ENCODE peak calls at places on chromosomes 12 and 14, in eight cellular contexts. One of them, this sample, is unnamed. For H3K4me1, the result is how much of the 10 kb centered on the place peaks cover.

GRCh38 chr12:106291342-106291741 is 11.2 kb upstream of the TCP11L2 start:
- DNase-seq in lung: no peak
- DNase-seq in spleen: no peak
- DNase-seq in hepatocyte: no peak
- DNase-seq in A549: no peak
- DNase-seq in GM12878: no peak
- DNase-seq in colonic mucosa: no peak
- DNase-seq in K562: no peak
- DNase-seq in this sample: no peak

GRCh38 chr14:45359766-45360165 is 106.8 kb upstream of the MIS18BP1 start:
- DNase-seq in lung: no peak
- DNase-seq in spleen: no peak
- DNase-seq in hepatocyte: no peak
- DNase-seq in A549: no peak
- DNase-seq in GM12878: no peak
- DNase-seq in colonic mucosa: no peak
- DNase-seq in K562: no peak
- DNase-seq in this sample: no peak

GRCh38 chr12:57047981-57048380 is 1.9 kb downstream of the MYO1A start:
- DNase-seq in lung: no peak
- DNase-seq in spleen: no peak
- DNase-seq in hepatocyte: no peak
- DNase-seq in A549: no peak
- DNase-seq in GM12878: no peak
- DNase-seq in colonic mucosa: no peak
- DNase-seq in K562: no peak
- DNase-seq in this sample: no peak

GRCh38 chr12:43912851-43913250 is 77.0 kb downstream of the TMEM117 start:
- DNase-seq in lung: no peak
- DNase-seq in spleen: no peak
- DNase-seq in hepatocyte: no peak
- DNase-seq in A549: no peak
- DNase-seq in GM12878: no peak
- DNase-seq in colonic mucosa: no peak
- DNase-seq in K562: no peak
- DNase-seq in this sample: no peak

GRCh38 chr12:57147641-57147944 is 174 bp upstream of the LRP1-AS start:
- DNase-seq in lung: no peak
- DNase-seq in spleen: no peak
- DNase-seq in hepatocyte: peak
- DNase-seq in A549: no peak
- DNase-seq in GM12878: no peak
- DNase-seq in colonic mucosa: no peak
- DNase-seq in K562: no peak
- DNase-seq in this sample: peak

GRCh38 chr12:79662046-79662811 is 28.5 kb downstream of the PAWR start:
- DNase-seq in lung: no peak
- DNase-seq in spleen: no peak
- DNase-seq in hepatocyte: no peak
- DNase-seq in A549: peak
- DNase-seq in GM12878: no peak
- DNase-seq in colonic mucosa: no peak
- DNase-seq in K562: no peak
- DNase-seq in this sample: no peak

GRCh38 chr12:75177997-75178396 is 31.6 kb downstream of the KCNC2 start:
- DNase-seq in lung: no peak
- DNase-seq in spleen: no peak
- DNase-seq in hepatocyte: peak
- DNase-seq in A549: peak
- DNase-seq in GM12878: no peak
- DNase-seq in colonic mucosa: no peak
- DNase-seq in K562: no peak
- DNase-seq in this sample: no peak

GRCh38 chr12:26434299-26434915 is 239.0 kb downstream of the SSPN start:
- DNase-seq in lung: no peak
- DNase-seq in spleen: no peak
- DNase-seq in hepatocyte: peak
- DNase-seq in A549: peak
- DNase-seq in GM12878: no peak
- DNase-seq in colonic mucosa: peak
- DNase-seq in K562: peak
- DNase-seq in this sample: no peak

GRCh38 chr14:21846227-21846885 is 172.7 kb upstream of the OR4E1 start:
- DNase-seq in lung: peak
- DNase-seq in spleen: peak
- DNase-seq in hepatocyte: peak
- DNase-seq in A549: peak
- DNase-seq in GM12878: no peak
- DNase-seq in colonic mucosa: peak
- DNase-seq in K562: peak
- DNase-seq in this sample: no peak

GRCh38 chr12:41264281-41264680 is 76.2 kb downstream of the PDZRN4 start:
- DNase-seq in lung: no peak
- DNase-seq in spleen: no peak
- DNase-seq in hepatocyte: no peak
- DNase-seq in A549: peak
- DNase-seq in GM12878: no peak
- DNase-seq in colonic mucosa: no peak
- DNase-seq in K562: no peak
- DNase-seq in this sample: no peak

GRCh38 chr14:97517566-97518234 is 720.5 kb downstream of the VRK1 start:
- DNase-seq in lung: no peak
- DNase-seq in spleen: no peak
- DNase-seq in hepatocyte: no peak
- DNase-seq in A549: no peak
- DNase-seq in GM12878: no peak
- DNase-seq in colonic mucosa: no peak
- DNase-seq in K562: no peak
- DNase-seq in this sample: no peak

GRCh38 chr14:23577710-23578392 is 739 bp downstream of the JPH4 start:
- DNase-seq in lung: no peak
- DNase-seq in spleen: no peak
- DNase-seq in hepatocyte: peak
- DNase-seq in A549: no peak
- DNase-seq in GM12878: no peak
- DNase-seq in colonic mucosa: no peak
- DNase-seq in K562: no peak
- DNase-seq in this sample: peak

GRCh38 chr12:52081263-52081733 is 1.8 kb downstream of the SMIM41 start:
- DNase-seq in lung: no peak
- DNase-seq in spleen: peak
- DNase-seq in hepatocyte: no peak
- DNase-seq in A549: no peak
- DNase-seq in GM12878: no peak
- DNase-seq in colonic mucosa: no peak
- DNase-seq in K562: no peak
- DNase-seq in this sample: peak

GRCh38 chr12:83161451-83161850 is 474.7 kb downstream of the TMTC2 start:
- DNase-seq in lung: no peak
- DNase-seq in spleen: no peak
- DNase-seq in hepatocyte: no peak
- DNase-seq in A549: no peak
- DNase-seq in GM12878: no peak
- DNase-seq in colonic mucosa: no peak
- DNase-seq in K562: no peak
- DNase-seq in this sample: no peak

GRCh38 chr14:35301334-35302210 is 9.4 kb downstream of the PSMA6 start:
- DNase-seq in lung: no peak
- DNase-seq in spleen: no peak
- DNase-seq in hepatocyte: no peak
- DNase-seq in A549: no peak
- DNase-seq in GM12878: no peak
- DNase-seq in colonic mucosa: no peak
- DNase-seq in K562: no peak
- DNase-seq in this sample: no peak

GRCh38 chr14:35297677-35298076 is 5.5 kb downstream of the PSMA6 start:
- DNase-seq in lung: no peak
- DNase-seq in spleen: no peak
- DNase-seq in hepatocyte: no peak
- DNase-seq in A549: no peak
- DNase-seq in GM12878: no peak
- DNase-seq in colonic mucosa: no peak
- DNase-seq in K562: no peak
- DNase-seq in this sample: no peak

GRCh38 chr14:35302211-35302528 is 10.0 kb downstream of the PSMA6 start:
- DNase-seq in lung: no peak
- DNase-seq in spleen: no peak
- DNase-seq in hepatocyte: no peak
- DNase-seq in A549: no peak
- DNase-seq in GM12878: no peak
- DNase-seq in colonic mucosa: no peak
- DNase-seq in K562: no peak
- DNase-seq in this sample: no peak

GRCh38 chr14:35300228-35300627 is 8.0 kb downstream of the PSMA6 start:
- DNase-seq in lung: no peak
- DNase-seq in spleen: no peak
- DNase-seq in hepatocyte: no peak
- DNase-seq in A549: no peak
- DNase-seq in GM12878: no peak
- DNase-seq in colonic mucosa: no peak
- DNase-seq in K562: no peak
- DNase-seq in this sample: no peak

DNA sequence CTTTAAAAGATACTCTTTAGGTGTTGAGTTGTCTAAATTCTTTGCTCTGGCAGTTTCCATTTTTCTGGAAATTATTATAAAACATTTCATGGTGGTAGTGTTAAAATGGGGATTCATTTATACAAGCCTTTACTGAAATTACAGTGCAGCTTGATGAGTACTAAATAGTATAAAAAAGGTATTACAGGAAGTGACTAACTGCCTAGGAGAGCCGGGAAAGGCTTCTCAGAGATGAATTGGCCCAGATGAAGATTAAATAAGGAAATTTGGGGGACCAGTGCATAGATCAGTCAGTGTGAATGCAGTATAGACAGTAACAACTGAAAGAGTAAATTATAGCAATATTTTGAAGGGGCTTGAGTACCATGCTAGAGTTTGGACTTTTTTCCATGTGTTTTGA is 7.5 kb downstream of the PSMA6 start:
- DNase-seq in lung: no peak
- DNase-seq in spleen: no peak
- DNase-seq in hepatocyte: no peak
- DNase-seq in A549: no peak
- DNase-seq in GM12878: no peak
- DNase-seq in colonic mucosa: no peak
- DNase-seq in K562: no peak
- DNase-seq in this sample: no peak
- H3K4me1 ChIP-seq in lung: under half
- H3K4me1 ChIP-seq in spleen: half or more
- H3K4me1 ChIP-seq in hepatocyte: under half
- H3K4me1 ChIP-seq in A549: under half
- H3K4me1 ChIP-seq in GM12878: under half
- H3K4me1 ChIP-seq in colonic mucosa: under half
- H3K4me1 ChIP-seq in K562: under half
- H3K4me1 ChIP-seq in this sample: half or more

GRCh38 chr14:86646688-86647687 is 1117.0 kb downstream of the FLRT2 start:
- DNase-seq in lung: no peak
- DNase-seq in spleen: no peak
- DNase-seq in hepatocyte: no peak
- DNase-seq in A549: peak
- DNase-seq in GM12878: no peak
- DNase-seq in colonic mucosa: no peak
- DNase-seq in K562: no peak
- DNase-seq in this sample: no peak
- TF ChIP-seq CTCF in lung: no peak
- TF ChIP-seq CTCF in spleen: no peak
- TF ChIP-seq CTCF in hepatocyte: no peak
- TF ChIP-seq CTCF in A549: no peak
- TF ChIP-seq CTCF in GM12878: no peak
- TF ChIP-seq CTCF in colonic mucosa: no peak
- TF ChIP-seq CTCF in K562: no peak
- TF ChIP-seq CTCF in this sample: no peak

GRCh38 chr12:48744251-48745008 is 27.9 kb upstream of the CCNT1 start:
- DNase-seq in lung: no peak
- DNase-seq in spleen: no peak
- DNase-seq in hepatocyte: no peak
- DNase-seq in A549: no peak
- DNase-seq in GM12878: no peak
- DNase-seq in colonic mucosa: no peak
- DNase-seq in K562: no peak
- DNase-seq in this sample: no peak
- H3K4me1 ChIP-seq in lung: under half
- H3K4me1 ChIP-seq in spleen: under half
- H3K4me1 ChIP-seq in hepatocyte: under half
- H3K4me1 ChIP-seq in A549: under half
- H3K4me1 ChIP-seq in GM12878: under half
- H3K4me1 ChIP-seq in colonic mucosa: under half
- H3K4me1 ChIP-seq in K562: under half
- H3K4me1 ChIP-seq in this sample: under half

DNA sequence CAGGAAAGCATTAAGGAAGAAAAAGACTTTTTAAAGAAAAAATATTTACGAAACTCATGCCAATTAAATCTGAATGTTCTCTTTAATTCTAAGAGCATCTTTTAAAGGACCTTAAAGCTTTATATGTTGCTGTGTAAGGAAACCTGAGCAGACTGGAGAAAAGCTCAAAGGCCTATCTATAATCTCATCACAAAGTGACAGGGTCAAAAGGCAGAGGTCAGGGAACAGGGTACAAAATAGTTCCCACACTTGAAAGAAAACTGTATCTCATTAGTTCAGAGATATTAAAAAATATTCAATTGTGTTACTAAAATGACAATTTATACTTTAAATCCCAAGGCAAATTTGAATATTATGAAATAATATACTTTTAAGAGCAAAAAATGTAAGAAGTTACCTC is 18.0 kb downstream of the DENND5B start:
- DNase-seq in lung: no peak
- DNase-seq in spleen: no peak
- DNase-seq in hepatocyte: no peak
- DNase-seq in A549: no peak
- DNase-seq in GM12878: no peak
- DNase-seq in colonic mucosa: no peak
- DNase-seq in K562: no peak
- DNase-seq in this sample: no peak
- TF ChIP-seq CTCF in lung: no peak
- TF ChIP-seq CTCF in spleen: no peak
- TF ChIP-seq CTCF in hepatocyte: no peak
- TF ChIP-seq CTCF in A549: no peak
- TF ChIP-seq CTCF in GM12878: no peak
- TF ChIP-seq CTCF in colonic mucosa: no peak
- TF ChIP-seq CTCF in K562: no peak
- TF ChIP-seq CTCF in this sample: no peak

This sample was measured in sigmoid colon.